ENCODE peak calls at places on chromosomes 3 and 15, in seven cellular contexts. T is upper lobe of left lung, A is Panc1, G is HepG2, J is HCT116, H is K562, Q is GM12878. E is an unnamed sample.
A peak's percentile ranks its signal among the peaks of the same experiment; 100 is the strongest.

GRCh38 chr15:57903626-57904025 is 161.9 kb downstream of the ALDH1A2 start:
- ATAC-seq in T (no peak), A (no peak), G (no peak), J (no peak), H (no peak), Q (no peak), E (peak; percentile 51)

GRCh38 chr15:59104602-59104911 is 389 bp upstream of the CCNB2 start:
- ATAC-seq in T (peak; percentile 47), A (peak; percentile 17), G (peak; percentile 43), J (peak; percentile 11), H (peak; percentile 42), Q (peak; percentile 50), E (peak; percentile 9)

GRCh38 chr3:148873270-148873927 is 8.3 kb downstream of the CPA3 start:
- ATAC-seq in T (no peak), A (no peak), G (no peak), J (no peak), H (no peak), Q (no peak), E (no peak)

GRCh38 chr15:60316961-60317360 is 80.8 kb downstream of the ANXA2 start:
- ATAC-seq in T (no peak), A (no peak), G (no peak), J (no peak), H (no peak), Q (no peak), E (no peak)

GRCh38 chr15:77391372-77391951 is 28.4 kb downstream of the PEAK1 start:
- ATAC-seq in T (no peak), A (no peak), G (no peak), J (no peak), H (no peak), Q (no peak), E (no peak)

GRCh38 chr3:110265302-110265701 is 806.3 kb upstream of the NECTIN3 start:
- ATAC-seq in T (no peak), A (no peak), G (no peak), J (no peak), H (no peak), Q (no peak), E (no peak)

GRCh38 chr15:95829062-95829461 is 501.4 kb upstream of the NR2F2 start:
- ATAC-seq in T (no peak), A (no peak), G (no peak), J (no peak), H (no peak), Q (no peak), E (no peak)

GRCh38 chr15:51809457-51809856 is 20.0 kb upstream of the TMOD3 start:
- ATAC-seq in T (no peak), A (no peak), G (no peak), J (no peak), H (no peak), Q (no peak), E (no peak)

GRCh38 chr3:38645601-38646000 is 3.9 kb downstream of the SCN5A start:
- ATAC-seq in T (no peak), A (no peak), G (no peak), J (no peak), H (no peak), Q (no peak), E (no peak)

GRCh38 chr3:59406943-59407342 is 357.1 kb upstream of the CFAP20DC start:
- ATAC-seq in T (no peak), A (no peak), G (no peak), J (no peak), H (no peak), Q (peak; percentile 91), E (no peak)

GRCh38 chr3:141456328-141456689 is 30.5 kb upstream of the RASA2 start:
- ATAC-seq in T (no peak), A (no peak), G (no peak), J (no peak), H (no peak), Q (no peak), E (no peak)

GRCh38 chr15:61084944-61085367 is 144.1 kb downstream of the RORA start:
- ATAC-seq in T (no peak), A (no peak), G (no peak), J (no peak), H (peak; percentile 45), Q (peak; percentile 57), E (peak; percentile 24)

GRCh38 chr3:23740517-23741402 is 65.0 kb upstream of the UBE2E1 start:
- ATAC-seq in T (peak; percentile 90), A (peak; percentile 64), G (no peak), J (peak; percentile 73), H (peak; percentile 35), Q (peak; percentile 94), E (peak; percentile 44)

GRCh38 chr15:39511000-39511914 is 69.6 kb upstream of the THBS1 start:
- ATAC-seq in T (no peak), A (peak; percentile 80), G (peak; percentile 81), J (no peak), H (peak; percentile 88), Q (no peak), E (peak; percentile 85)

GRCh38 chr3:150538324-150539208 is 7.7 kb downstream of the SERP1 start:
- ATAC-seq in T (peak; percentile 87), A (peak; percentile 60), G (peak; percentile 80), J (no peak), H (peak; percentile 44), Q (peak; percentile 12), E (no peak)

GRCh38 chr3:129794319-129795201 is 99.0 kb downstream of the TMCC1 start:
- ATAC-seq in T (peak; percentile 96), A (peak; percentile 86), G (no peak), J (peak; percentile 87), H (peak; percentile 78), Q (peak; percentile 38), E (peak; percentile 55)

GRCh38 chr3:28716939-28717338 is 368.3 kb upstream of the AZI2 start:
- ATAC-seq in T (no peak), A (no peak), G (no peak), J (no peak), H (no peak), Q (no peak), E (no peak)

GRCh38 chr3:190088890-190089289 is 31.8 kb downstream of the P3H2 start:
- ATAC-seq in T (no peak), A (no peak), G (no peak), J (no peak), H (no peak), Q (no peak), E (no peak)

GRCh38 chr3:190092250-190092649 is 28.4 kb downstream of the P3H2 start:
- ATAC-seq in T (no peak), A (no peak), G (no peak), J (no peak), H (no peak), Q (no peak), E (peak; percentile 75)

GRCh38 chr3:190086191-190086590 is 34.5 kb downstream of the P3H2 start:
- ATAC-seq in T (no peak), A (peak; percentile 30), G (no peak), J (no peak), H (no peak), Q (peak; percentile 71), E (no peak)

GRCh38 chr3:190094201-190094718 is 26.4 kb downstream of the P3H2 start:
- ATAC-seq in T (no peak), A (peak; percentile 47), G (no peak), J (no peak), H (no peak), Q (no peak), E (no peak)

DNA sequence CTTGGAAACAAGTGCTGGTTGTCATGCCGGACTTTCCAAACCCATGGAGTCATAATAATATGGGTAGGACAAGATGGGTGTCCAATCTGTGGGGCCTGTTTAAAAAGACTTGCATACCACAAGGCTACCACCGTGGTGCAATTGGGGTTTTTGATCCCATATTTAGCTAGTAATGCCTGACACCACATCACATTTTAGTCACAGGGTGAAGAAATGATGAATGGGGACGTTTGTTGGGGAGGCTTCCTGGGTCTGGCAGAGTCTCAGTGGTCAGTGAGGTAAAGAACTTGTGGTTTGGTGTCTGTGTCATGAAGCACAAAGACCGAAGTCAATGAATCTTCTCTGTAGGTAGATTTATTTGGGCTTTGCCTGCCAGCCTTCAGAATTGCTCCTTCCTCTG is 31.0 kb downstream of the P3H2 start:
- ATAC-seq in T (no peak), A (no peak), G (no peak), J (no peak), H (no peak), Q (peak; percentile 84), E (no peak)
- H3K4me1 ChIP-seq in T (peaks cover 20% of the 10 kb centered on the region), A (peaks cover 10% of the 10 kb centered on the region), G (no peaks in the 10 kb centered on the region), J (no peaks in the 10 kb centered on the region), H (no peaks in the 10 kb centered on the region), Q (no peaks in the 10 kb centered on the region), E (peaks cover 33% of the 10 kb centered on the region)

DNA sequence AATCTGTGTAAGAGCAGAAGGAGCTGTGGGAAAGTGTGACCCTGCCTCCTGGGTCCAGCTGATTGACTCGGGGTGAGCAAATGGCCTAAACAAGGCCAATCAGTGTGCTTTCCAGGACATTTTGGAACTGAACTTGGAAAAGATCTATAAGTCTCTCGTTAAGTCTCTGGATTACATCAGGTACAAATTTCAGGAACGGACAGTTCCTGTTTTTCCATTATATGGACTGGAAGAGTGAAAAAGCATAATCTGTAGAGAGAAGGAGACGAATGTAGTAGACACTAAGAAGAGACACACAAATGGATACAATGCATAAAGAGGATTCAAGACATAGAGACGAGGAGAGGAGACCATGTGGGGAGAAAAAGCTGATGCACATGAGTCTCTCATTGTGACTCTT is 167.3 kb downstream of the C3orf70 start:
- ATAC-seq in T (no peak), A (no peak), G (no peak), J (no peak), H (no peak), Q (no peak), E (no peak)
- TF ChIP-seq POLR2AphosphoS5 in T (no peak), A (no peak), G (no peak), J (no peak), H (no peak), Q (no peak), E (no peak)

DNA sequence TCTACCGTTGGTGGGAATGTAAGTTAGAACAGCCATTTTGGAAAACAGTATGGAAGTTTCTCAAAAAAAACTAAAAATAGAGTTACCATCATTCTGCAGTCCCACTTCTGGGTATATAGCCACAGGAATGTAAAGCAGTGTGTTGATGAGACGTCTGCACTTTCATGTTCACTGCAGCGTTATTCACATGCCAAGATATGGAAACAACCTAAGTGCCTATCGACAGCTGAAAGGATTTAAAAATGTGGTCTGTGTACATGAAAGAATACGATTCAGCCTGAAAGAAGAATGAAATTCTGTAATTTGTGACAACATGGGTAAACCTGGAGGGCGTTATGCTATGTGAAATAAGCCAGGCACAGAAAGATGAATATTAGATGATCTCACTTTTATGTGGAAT is 157.7 kb downstream of the THSD4 start:
- ATAC-seq in T (no peak), A (no peak), G (no peak), J (no peak), H (no peak), Q (no peak), E (no peak)
- H3K4me1 ChIP-seq in T (no peaks in the 10 kb centered on the region), A (peaks cover 32% of the 10 kb centered on the region), G (no peaks in the 10 kb centered on the region), J (peaks cover 39% of the 10 kb centered on the region), H (no peaks in the 10 kb centered on the region), Q (no peaks in the 10 kb centered on the region), E (no peaks in the 10 kb centered on the region)

GRCh38 chr3:64388886-64389285 is 163.6 kb upstream of the PRICKLE2 start:
- ATAC-seq in T (no peak), A (no peak), G (no peak), J (no peak), H (no peak), Q (no peak), E (no peak)

GRCh38 chr3:64392001-64392400 is 166.7 kb upstream of the PRICKLE2 start:
- ATAC-seq in T (no peak), A (no peak), G (no peak), J (no peak), H (no peak), Q (no peak), E (no peak)

GRCh38 chr3:64398431-64398830 is 173.2 kb upstream of the PRICKLE2 start:
- ATAC-seq in T (no peak), A (no peak), G (no peak), J (no peak), H (no peak), Q (no peak), E (no peak)

GRCh38 chr3:64395490-64395889 is 170.2 kb upstream of the PRICKLE2 start:
- ATAC-seq in T (peak; percentile 20), A (no peak), G (no peak), J (no peak), H (no peak), Q (peak; percentile 58), E (peak; percentile 29)

GRCh38 chr3:64393193-64393592 is 167.9 kb upstream of the PRICKLE2 start:
- ATAC-seq in T (no peak), A (no peak), G (no peak), J (no peak), H (no peak), Q (no peak), E (no peak)
- TF ChIP-seq POLR2AphosphoS5 in T (no peak), A (no peak), G (no peak), J (no peak), H (no peak), Q (no peak), E (no peak)